ENCODE peak calls at places on chromosomes 5 and 9, in four cellular contexts. F, H, E and N are unnamed samples.

GRCh38 chr9:34651876-34652602 is at the start of gene IL11RA:
- DNase-seq in F (peak), H (peak), E (no peak), N (peak)

GRCh38 chr9:73146113-73146815 is 5.4 kb upstream of the ANXA1 start:
- DNase-seq in F (no peak), H (no peak), E (no peak), N (no peak)

GRCh38 chr9:20835364-20836286 is 151.6 kb downstream of the FOCAD start:
- DNase-seq in F (no peak), H (peak), E (no peak), N (no peak)

GRCh38 chr9:87878930-87879603 is 3.6 kb upstream of the SPATA31E1 start:
- DNase-seq in F (no peak), H (peak), E (no peak), N (no peak)

GRCh38 chr5:4101189-4101588 is 505.6 kb downstream of the IRX1 start:
- DNase-seq in F (no peak), H (no peak), E (no peak), N (no peak)

GRCh38 chr5:77003246-77003645 is 27.0 kb upstream of the AGGF1 start:
- DNase-seq in F (no peak), H (peak), E (no peak), N (no peak)

GRCh38 chr9:109733690-109734089 is 46.3 kb upstream of the PALM2AKAP2 start:
- DNase-seq in F (no peak), H (peak), E (no peak), N (no peak)

GRCh38 chr5:124889522-124889828 is 143.0 kb upstream of the ZNF608 start:
- DNase-seq in F (no peak), H (no peak), E (no peak), N (no peak)

GRCh38 chr9:21434202-21435014 is 5.8 kb upstream of the IFNA1 start:
- DNase-seq in F (peak), H (peak), E (no peak), N (no peak)

GRCh38 chr9:71778085-71778484 is 9.8 kb upstream of the CEMIP2 start:
- DNase-seq in F (no peak), H (no peak), E (no peak), N (no peak)

GRCh38 chr5:74433255-74434123 is 207.0 kb downstream of the ENC1 start:
- DNase-seq in F (no peak), H (peak), E (no peak), N (no peak)

GRCh38 chr9:93052791-93053540 is 5.5 kb upstream of the SUSD3 start:
- DNase-seq in F (no peak), H (no peak), E (no peak), N (no peak)

GRCh38 chr9:84111726-84112125 is 131.1 kb downstream of the RMI1 start:
- DNase-seq in F (no peak), H (peak), E (no peak), N (no peak)

GRCh38 chr9:124255222-124255621 is 2.5 kb upstream of the NEK6 start:
- DNase-seq in F (no peak), H (no peak), E (no peak), N (no peak)

GRCh38 chr9:3018691-3019230 is 174.9 kb upstream of the PUM3 start:
- DNase-seq in F (no peak), H (no peak), E (no peak), N (no peak)

GRCh38 chr9:26656003-26656940 is 236.3 kb downstream of the CAAP1 start:
- DNase-seq in F (peak), H (peak), E (no peak), N (no peak)

GRCh38 chr5:29367176-29367833 is 1826.2 kb upstream of the CDH6 start:
- DNase-seq in F (no peak), H (no peak), E (no peak), N (no peak)
- TF ChIP-seq CTCF in F (no peak), H (no peak), E (no peak), N (peak)

GRCh38 chr9:110810251-110810976 is 141.8 kb downstream of the MUSK start:
- DNase-seq in F (no peak), H (peak), E (no peak), N (no peak)

GRCh38 chr9:110814159-110814558 is 145.6 kb downstream of the MUSK start:
- DNase-seq in F (no peak), H (no peak), E (no peak), N (no peak)

GRCh38 chr9:110821064-110821463 is 152.5 kb downstream of the MUSK start:
- DNase-seq in F (no peak), H (no peak), E (no peak), N (no peak)

GRCh38 chr9:110820378-110820777 is 151.8 kb downstream of the MUSK start:
- DNase-seq in F (no peak), H (peak), E (no peak), N (no peak)

GRCh38 chr9:110815361-110815760 is 146.8 kb downstream of the MUSK start:
- DNase-seq in F (no peak), H (no peak), E (no peak), N (no peak)
- TF ChIP-seq CTCF in F (no peak), H (no peak), E (no peak), N (no peak)

GRCh38 chr9:80605129-80605528 is 1033.4 kb downstream of the TLE4 start:
- DNase-seq in F (no peak), H (peak), E (no peak), N (no peak)
- TF ChIP-seq CTCF in F (no peak), H (peak), E (no peak), N (peak)

GRCh38 chr5:45042283-45042682 is 233.5 kb downstream of the MRPS30 start:
- DNase-seq in F (no peak), H (no peak), E (no peak), N (no peak)

GRCh38 chr5:45035991-45036390 is 227.2 kb downstream of the MRPS30 start:
- DNase-seq in F (no peak), H (no peak), E (no peak), N (no peak)

GRCh38 chr5:45037927-45038326 is 229.2 kb downstream of the MRPS30 start:
- DNase-seq in F (no peak), H (no peak), E (no peak), N (no peak)

GRCh38 chr5:45038366-45038987 is 229.7 kb downstream of the MRPS30 start:
- DNase-seq in F (peak), H (peak), E (no peak), N (no peak)
- TF ChIP-seq CTCF in F (peak), H (peak), E (peak), N (peak)